ENCODE peak calls at places on chromosomes 3 and 15, in eight cellular contexts. One of them, this sample, is unnamed.

GRCh38 chr15:101168463-101168824 is 83.4 kb downstream of the CHSY1 start:
- DNase-seq in left ventricle myocardium superior: peak
- DNase-seq in HEK293T: no peak
- DNase-seq in activated T-helper 1 cell treated with anti-CD3 and anti-CD28 coated beads, Interleukin-12 subunit alpha, Interleukin-12 subunit beta, Interleukin-2, Interleukin-4 antibody, amounts not matched to agents 30 ng/mL and 10 ng/mL and 1 ng/mL, durations not matched to agents 14 hours and 24 hours and 36 hours: no peak
- DNase-seq in NCI-H1092 treated with DMSO at 0.1 percent for 48 hours: no peak
- DNase-seq in WTC11: no peak
- DNase-seq in iPS DF 19.7: no peak
- DNase-seq in uterus: peak
- DNase-seq in this sample: no peak

GRCh38 chr3:66302288-66302687 is 81.5 kb downstream of the SLC25A26 start:
- DNase-seq in uterus: no peak
- DNase-seq in HEK293T: no peak
- DNase-seq in NCI-H1092 treated with DMSO at 0.1 percent for 48 hours: no peak
- DNase-seq in WTC11: no peak
- DNase-seq in iPS DF 19.7: no peak
- DNase-seq in activated T-helper 1 cell treated with anti-CD3 and anti-CD28 coated beads, Interleukin-12 subunit alpha, Interleukin-12 subunit beta, Interleukin-2, Interleukin-4 antibody, amounts not matched to agents 30 ng/mL and 10 ng/mL and 1 ng/mL, durations not matched to agents 14 hours and 24 hours and 36 hours: peak
- DNase-seq in left ventricle myocardium superior: no peak
- DNase-seq in this sample: no peak

GRCh38 chr3:119279101-119279554 is 15.1 kb upstream of the ARHGAP31 start:
- DNase-seq in NCI-H1092 treated with DMSO at 0.1 percent for 48 hours: peak
- DNase-seq in iPS DF 19.7: no peak
- DNase-seq in left ventricle myocardium superior: peak
- DNase-seq in uterus: peak
- DNase-seq in HEK293T: no peak
- DNase-seq in WTC11: no peak
- DNase-seq in activated T-helper 1 cell treated with anti-CD3 and anti-CD28 coated beads, Interleukin-12 subunit alpha, Interleukin-12 subunit beta, Interleukin-2, Interleukin-4 antibody, amounts not matched to agents 30 ng/mL and 10 ng/mL and 1 ng/mL, durations not matched to agents 14 hours and 24 hours and 36 hours: no peak
- DNase-seq in this sample: no peak

GRCh38 chr3:33047842-33048834 is 48.8 kb downstream of the GLB1 start:
- DNase-seq in WTC11: no peak
- DNase-seq in HEK293T: no peak
- DNase-seq in left ventricle myocardium superior: no peak
- DNase-seq in activated T-helper 1 cell treated with anti-CD3 and anti-CD28 coated beads, Interleukin-12 subunit alpha, Interleukin-12 subunit beta, Interleukin-2, Interleukin-4 antibody, amounts not matched to agents 30 ng/mL and 10 ng/mL and 1 ng/mL, durations not matched to agents 14 hours and 24 hours and 36 hours: peak
- DNase-seq in NCI-H1092 treated with DMSO at 0.1 percent for 48 hours: no peak
- DNase-seq in uterus: no peak
- DNase-seq in iPS DF 19.7: no peak
- DNase-seq in this sample: no peak

GRCh38 chr3:187966636-187967035 is 187.3 kb upstream of the LPP start:
- DNase-seq in uterus: no peak
- DNase-seq in activated T-helper 1 cell treated with anti-CD3 and anti-CD28 coated beads, Interleukin-12 subunit alpha, Interleukin-12 subunit beta, Interleukin-2, Interleukin-4 antibody, amounts not matched to agents 30 ng/mL and 10 ng/mL and 1 ng/mL, durations not matched to agents 14 hours and 24 hours and 36 hours: no peak
- DNase-seq in iPS DF 19.7: no peak
- DNase-seq in WTC11: no peak
- DNase-seq in NCI-H1092 treated with DMSO at 0.1 percent for 48 hours: no peak
- DNase-seq in left ventricle myocardium superior: no peak
- DNase-seq in HEK293T: no peak
- DNase-seq in this sample: no peak

GRCh38 chr3:61954097-61954528 is 392.7 kb downstream of the PTPRG start:
- DNase-seq in iPS DF 19.7: no peak
- DNase-seq in left ventricle myocardium superior: no peak
- DNase-seq in HEK293T: no peak
- DNase-seq in uterus: no peak
- DNase-seq in WTC11: no peak
- DNase-seq in NCI-H1092 treated with DMSO at 0.1 percent for 48 hours: no peak
- DNase-seq in activated T-helper 1 cell treated with anti-CD3 and anti-CD28 coated beads, Interleukin-12 subunit alpha, Interleukin-12 subunit beta, Interleukin-2, Interleukin-4 antibody, amounts not matched to agents 30 ng/mL and 10 ng/mL and 1 ng/mL, durations not matched to agents 14 hours and 24 hours and 36 hours: no peak
- DNase-seq in this sample: no peak

GRCh38 chr3:50617096-50617791 is at the start of gene MAPKAPK3:
- DNase-seq in WTC11: no peak
- DNase-seq in NCI-H1092 treated with DMSO at 0.1 percent for 48 hours: no peak
- DNase-seq in uterus: peak
- DNase-seq in HEK293T: no peak
- DNase-seq in left ventricle myocardium superior: peak
- DNase-seq in activated T-helper 1 cell treated with anti-CD3 and anti-CD28 coated beads, Interleukin-12 subunit alpha, Interleukin-12 subunit beta, Interleukin-2, Interleukin-4 antibody, amounts not matched to agents 30 ng/mL and 10 ng/mL and 1 ng/mL, durations not matched to agents 14 hours and 24 hours and 36 hours: no peak
- DNase-seq in iPS DF 19.7: no peak
- DNase-seq in this sample: no peak

GRCh38 chr3:48655586-48655985 is 7.1 kb downstream of the CELSR3 start:
- DNase-seq in left ventricle myocardium superior: no peak
- DNase-seq in activated T-helper 1 cell treated with anti-CD3 and anti-CD28 coated beads, Interleukin-12 subunit alpha, Interleukin-12 subunit beta, Interleukin-2, Interleukin-4 antibody, amounts not matched to agents 30 ng/mL and 10 ng/mL and 1 ng/mL, durations not matched to agents 14 hours and 24 hours and 36 hours: peak
- DNase-seq in iPS DF 19.7: no peak
- DNase-seq in WTC11: no peak
- DNase-seq in HEK293T: no peak
- DNase-seq in uterus: no peak
- DNase-seq in NCI-H1092 treated with DMSO at 0.1 percent for 48 hours: no peak
- DNase-seq in this sample: no peak

GRCh38 chr3:129697229-129697970 is 90.9 kb upstream of the PLXND1 start:
- DNase-seq in iPS DF 19.7: no peak
- DNase-seq in left ventricle myocardium superior: no peak
- DNase-seq in HEK293T: no peak
- DNase-seq in uterus: no peak
- DNase-seq in NCI-H1092 treated with DMSO at 0.1 percent for 48 hours: no peak
- DNase-seq in activated T-helper 1 cell treated with anti-CD3 and anti-CD28 coated beads, Interleukin-12 subunit alpha, Interleukin-12 subunit beta, Interleukin-2, Interleukin-4 antibody, amounts not matched to agents 30 ng/mL and 10 ng/mL and 1 ng/mL, durations not matched to agents 14 hours and 24 hours and 36 hours: no peak
- DNase-seq in WTC11: no peak
- DNase-seq in this sample: no peak

GRCh38 chr15:94324835-94325767 is 93.7 kb downstream of the MCTP2 start:
- DNase-seq in WTC11: no peak
- DNase-seq in HEK293T: no peak
- DNase-seq in NCI-H1092 treated with DMSO at 0.1 percent for 48 hours: no peak
- DNase-seq in activated T-helper 1 cell treated with anti-CD3 and anti-CD28 coated beads, Interleukin-12 subunit alpha, Interleukin-12 subunit beta, Interleukin-2, Interleukin-4 antibody, amounts not matched to agents 30 ng/mL and 10 ng/mL and 1 ng/mL, durations not matched to agents 14 hours and 24 hours and 36 hours: no peak
- DNase-seq in left ventricle myocardium superior: no peak
- DNase-seq in iPS DF 19.7: no peak
- DNase-seq in uterus: no peak
- DNase-seq in this sample: no peak

GRCh38 chr3:77329161-77329560 is 289.3 kb downstream of the ROBO2 start:
- DNase-seq in NCI-H1092 treated with DMSO at 0.1 percent for 48 hours: no peak
- DNase-seq in left ventricle myocardium superior: no peak
- DNase-seq in activated T-helper 1 cell treated with anti-CD3 and anti-CD28 coated beads, Interleukin-12 subunit alpha, Interleukin-12 subunit beta, Interleukin-2, Interleukin-4 antibody, amounts not matched to agents 30 ng/mL and 10 ng/mL and 1 ng/mL, durations not matched to agents 14 hours and 24 hours and 36 hours: no peak
- DNase-seq in WTC11: no peak
- DNase-seq in iPS DF 19.7: no peak
- DNase-seq in HEK293T: no peak
- DNase-seq in uterus: no peak
- DNase-seq in this sample: no peak

GRCh38 chr15:59492389-59493377 is 54.7 kb downstream of the FAM81A start:
- DNase-seq in uterus: peak
- DNase-seq in iPS DF 19.7: peak
- DNase-seq in activated T-helper 1 cell treated with anti-CD3 and anti-CD28 coated beads, Interleukin-12 subunit alpha, Interleukin-12 subunit beta, Interleukin-2, Interleukin-4 antibody, amounts not matched to agents 30 ng/mL and 10 ng/mL and 1 ng/mL, durations not matched to agents 14 hours and 24 hours and 36 hours: peak
- DNase-seq in NCI-H1092 treated with DMSO at 0.1 percent for 48 hours: peak
- DNase-seq in HEK293T: peak
- DNase-seq in left ventricle myocardium superior: peak
- DNase-seq in WTC11: peak
- DNase-seq in this sample: peak

GRCh38 chr15:89419370-89419984 is 76.9 kb downstream of the RHCG start:
- DNase-seq in uterus: peak
- DNase-seq in WTC11: peak
- DNase-seq in HEK293T: peak
- DNase-seq in NCI-H1092 treated with DMSO at 0.1 percent for 48 hours: no peak
- DNase-seq in activated T-helper 1 cell treated with anti-CD3 and anti-CD28 coated beads, Interleukin-12 subunit alpha, Interleukin-12 subunit beta, Interleukin-2, Interleukin-4 antibody, amounts not matched to agents 30 ng/mL and 10 ng/mL and 1 ng/mL, durations not matched to agents 14 hours and 24 hours and 36 hours: no peak
- DNase-seq in iPS DF 19.7: no peak
- DNase-seq in left ventricle myocardium superior: peak
- DNase-seq in this sample: no peak

GRCh38 chr3:61561374-61562041 is at the start of gene PTPRG:
- DNase-seq in WTC11: peak
- DNase-seq in NCI-H1092 treated with DMSO at 0.1 percent for 48 hours: peak
- DNase-seq in HEK293T: peak
- DNase-seq in left ventricle myocardium superior: peak
- DNase-seq in activated T-helper 1 cell treated with anti-CD3 and anti-CD28 coated beads, Interleukin-12 subunit alpha, Interleukin-12 subunit beta, Interleukin-2, Interleukin-4 antibody, amounts not matched to agents 30 ng/mL and 10 ng/mL and 1 ng/mL, durations not matched to agents 14 hours and 24 hours and 36 hours: peak
- DNase-seq in iPS DF 19.7: peak
- DNase-seq in uterus: peak
- DNase-seq in this sample: peak

GRCh38 chr15:29435811-29436210 is 166.2 kb upstream of the NSMCE3 start:
- DNase-seq in uterus: no peak
- DNase-seq in left ventricle myocardium superior: no peak
- DNase-seq in NCI-H1092 treated with DMSO at 0.1 percent for 48 hours: no peak
- DNase-seq in activated T-helper 1 cell treated with anti-CD3 and anti-CD28 coated beads, Interleukin-12 subunit alpha, Interleukin-12 subunit beta, Interleukin-2, Interleukin-4 antibody, amounts not matched to agents 30 ng/mL and 10 ng/mL and 1 ng/mL, durations not matched to agents 14 hours and 24 hours and 36 hours: no peak
- DNase-seq in HEK293T: no peak
- DNase-seq in WTC11: no peak
- DNase-seq in iPS DF 19.7: no peak
- DNase-seq in this sample: no peak

GRCh38 chr15:98412852-98413251 is 235.5 kb upstream of the IGF1R start:
- DNase-seq in iPS DF 19.7: no peak
- DNase-seq in left ventricle myocardium superior: no peak
- DNase-seq in HEK293T: no peak
- DNase-seq in uterus: no peak
- DNase-seq in NCI-H1092 treated with DMSO at 0.1 percent for 48 hours: no peak
- DNase-seq in WTC11: no peak
- DNase-seq in activated T-helper 1 cell treated with anti-CD3 and anti-CD28 coated beads, Interleukin-12 subunit alpha, Interleukin-12 subunit beta, Interleukin-2, Interleukin-4 antibody, amounts not matched to agents 30 ng/mL and 10 ng/mL and 1 ng/mL, durations not matched to agents 14 hours and 24 hours and 36 hours: no peak
- DNase-seq in this sample: no peak

GRCh38 chr15:87816016-87816415 is 440.5 kb downstream of the NTRK3 start:
- DNase-seq in uterus: no peak
- DNase-seq in WTC11: no peak
- DNase-seq in left ventricle myocardium superior: no peak
- DNase-seq in activated T-helper 1 cell treated with anti-CD3 and anti-CD28 coated beads, Interleukin-12 subunit alpha, Interleukin-12 subunit beta, Interleukin-2, Interleukin-4 antibody, amounts not matched to agents 30 ng/mL and 10 ng/mL and 1 ng/mL, durations not matched to agents 14 hours and 24 hours and 36 hours: no peak
- DNase-seq in iPS DF 19.7: no peak
- DNase-seq in NCI-H1092 treated with DMSO at 0.1 percent for 48 hours: no peak
- DNase-seq in HEK293T: no peak
- DNase-seq in this sample: no peak

GRCh38 chr15:70566989-70567388 is 196.4 kb downstream of the UACA start:
- DNase-seq in iPS DF 19.7: no peak
- DNase-seq in NCI-H1092 treated with DMSO at 0.1 percent for 48 hours: no peak
- DNase-seq in left ventricle myocardium superior: no peak
- DNase-seq in HEK293T: no peak
- DNase-seq in WTC11: no peak
- DNase-seq in activated T-helper 1 cell treated with anti-CD3 and anti-CD28 coated beads, Interleukin-12 subunit alpha, Interleukin-12 subunit beta, Interleukin-2, Interleukin-4 antibody, amounts not matched to agents 30 ng/mL and 10 ng/mL and 1 ng/mL, durations not matched to agents 14 hours and 24 hours and 36 hours: no peak
- DNase-seq in uterus: no peak
- DNase-seq in this sample: no peak

GRCh38 chr3:65927576-65927975 is 111.1 kb downstream of the MAGI1 start:
- DNase-seq in iPS DF 19.7: no peak
- DNase-seq in WTC11: no peak
- DNase-seq in NCI-H1092 treated with DMSO at 0.1 percent for 48 hours: peak
- DNase-seq in uterus: no peak
- DNase-seq in left ventricle myocardium superior: no peak
- DNase-seq in HEK293T: no peak
- DNase-seq in activated T-helper 1 cell treated with anti-CD3 and anti-CD28 coated beads, Interleukin-12 subunit alpha, Interleukin-12 subunit beta, Interleukin-2, Interleukin-4 antibody, amounts not matched to agents 30 ng/mL and 10 ng/mL and 1 ng/mL, durations not matched to agents 14 hours and 24 hours and 36 hours: no peak
- DNase-seq in this sample: no peak

GRCh38 chr15:84887928-84888327 is 3.5 kb downstream of the SLC28A1 start:
- DNase-seq in left ventricle myocardium superior: no peak
- DNase-seq in iPS DF 19.7: no peak
- DNase-seq in activated T-helper 1 cell treated with anti-CD3 and anti-CD28 coated beads, Interleukin-12 subunit alpha, Interleukin-12 subunit beta, Interleukin-2, Interleukin-4 antibody, amounts not matched to agents 30 ng/mL and 10 ng/mL and 1 ng/mL, durations not matched to agents 14 hours and 24 hours and 36 hours: no peak
- DNase-seq in uterus: no peak
- DNase-seq in NCI-H1092 treated with DMSO at 0.1 percent for 48 hours: no peak
- DNase-seq in HEK293T: no peak
- DNase-seq in WTC11: no peak
- DNase-seq in this sample: no peak

GRCh38 chr15:76185716-76186115 is 125.6 kb downstream of the ETFA start:
- DNase-seq in WTC11: peak
- DNase-seq in left ventricle myocardium superior: no peak
- DNase-seq in HEK293T: peak
- DNase-seq in NCI-H1092 treated with DMSO at 0.1 percent for 48 hours: peak
- DNase-seq in iPS DF 19.7: no peak
- DNase-seq in activated T-helper 1 cell treated with anti-CD3 and anti-CD28 coated beads, Interleukin-12 subunit alpha, Interleukin-12 subunit beta, Interleukin-2, Interleukin-4 antibody, amounts not matched to agents 30 ng/mL and 10 ng/mL and 1 ng/mL, durations not matched to agents 14 hours and 24 hours and 36 hours: no peak
- DNase-seq in uterus: no peak
- DNase-seq in this sample: peak

This sample was measured in BE2C.